ENCODE peak calls at places on chromosome 10, in four cellular contexts. S, D, R and F are unnamed samples.
A peak's percentile ranks its signal among the peaks of the same experiment; 100 is the strongest.

GRCh38 chr10:60606343-60607080 is 171.8 kb upstream of the CDK1 start:
- DNase-seq in S (peak; percentile 86), D (peak; percentile 59), R (no peak), F (peak; percentile 73)

GRCh38 chr10:33441561-33441960 is 107.1 kb upstream of the NRP1 start:
- DNase-seq in S (peak; percentile 47), D (no peak), R (no peak), F (no peak)

GRCh38 chr10:26860542-26861325 is at the start of gene ABI1:
- DNase-seq in S (peak; percentile 98), D (peak; percentile 98), R (peak; percentile 96), F (peak; percentile 98)

GRCh38 chr10:118547282-118547681 is 48.2 kb downstream of the PRLHR start:
- DNase-seq in S (no peak), D (no peak), R (no peak), F (no peak)

GRCh38 chr10:80274396-80275134 is 14.9 kb downstream of the MAT1A start:
- DNase-seq in S (no peak), D (no peak), R (no peak), F (no peak)

GRCh38 chr10:71999360-72000072 is 35.3 kb downstream of the CHST3 start:
- DNase-seq in S (peak; percentile 61), D (peak; percentile 73), R (peak; percentile 91), F (peak; percentile 69)

GRCh38 chr10:14782691-14783363 is 8.1 kb upstream of the FAM107B start:
- DNase-seq in S (no peak), D (no peak), R (no peak), F (no peak)

GRCh38 chr10:96873086-96873485 is 41.0 kb downstream of the LCOR start:
- DNase-seq in S (no peak), D (no peak), R (no peak), F (no peak)

GRCh38 chr10:63921932-63922713 is 400.9 kb downstream of the REEP3 start:
- DNase-seq in S (no peak), D (no peak), R (no peak), F (peak; percentile 17)

GRCh38 chr10:113424304-113424721 is 128.5 kb upstream of the HABP2 start:
- DNase-seq in S (peak; percentile 81), D (no peak), R (no peak), F (peak; percentile 86)

GRCh38 chr10:23005150-23005549 is 77.3 kb downstream of the ARMC3 start:
- DNase-seq in S (no peak), D (no peak), R (no peak), F (no peak)

GRCh38 chr10:3936422-3937040 is 151.5 kb upstream of the KLF6 start:
- DNase-seq in S (no peak), D (no peak), R (no peak), F (no peak)

GRCh38 chr10:11886138-11886474 is 63.0 kb downstream of the PROSER2 start:
- DNase-seq in S (no peak), D (no peak), R (no peak), F (no peak)

GRCh38 chr10:5609952-5610616 is 56.3 kb downstream of the ASB13 start:
- DNase-seq in S (peak; percentile 68), D (no peak), R (no peak), F (no peak)

GRCh38 chr10:74910604-74911355 is 84.4 kb downstream of the KAT6B start:
- DNase-seq in S (peak; percentile 53), D (peak; percentile 84), R (no peak), F (no peak)

GRCh38 chr10:70662362-70663220 is 9.7 kb upstream of the ADAMTS14 start:
- DNase-seq in S (no peak), D (peak; percentile 69), R (no peak), F (peak; percentile 58)

GRCh38 chr10:84845628-84846261 is 517.4 kb downstream of the CCSER2 start:
- DNase-seq in S (no peak), D (no peak), R (peak; percentile 27), F (no peak)

GRCh38 chr10:97546441-97547340 is 25.9 kb upstream of the ANKRD2 start:
- DNase-seq in S (no peak), D (no peak), R (no peak), F (no peak)

GRCh38 chr10:80406249-80406648 is 2.1 kb upstream of the PRXL2A start:
- DNase-seq in S (no peak), D (no peak), R (no peak), F (no peak)

GRCh38 chr10:133422821-133423771 is 1.3 kb downstream of the SPRN start:
- DNase-seq in S (no peak), D (no peak), R (no peak), F (no peak)

GRCh38 chr10:79219276-79219957 is 127.9 kb upstream of the PPIF start:
- DNase-seq in S (peak; percentile 63), D (peak; percentile 52), R (no peak), F (no peak)

GRCh38 chr10:22554481-22555182 is 159.7 kb downstream of the PIP4K2A start:
- DNase-seq in S (peak; percentile 88), D (peak; percentile 87), R (peak; percentile 57), F (peak; percentile 76)

GRCh38 chr10:130750441-130750840 is 561.1 kb downstream of the TCERG1L start:
- DNase-seq in S (no peak), D (no peak), R (no peak), F (no peak)

DNA sequence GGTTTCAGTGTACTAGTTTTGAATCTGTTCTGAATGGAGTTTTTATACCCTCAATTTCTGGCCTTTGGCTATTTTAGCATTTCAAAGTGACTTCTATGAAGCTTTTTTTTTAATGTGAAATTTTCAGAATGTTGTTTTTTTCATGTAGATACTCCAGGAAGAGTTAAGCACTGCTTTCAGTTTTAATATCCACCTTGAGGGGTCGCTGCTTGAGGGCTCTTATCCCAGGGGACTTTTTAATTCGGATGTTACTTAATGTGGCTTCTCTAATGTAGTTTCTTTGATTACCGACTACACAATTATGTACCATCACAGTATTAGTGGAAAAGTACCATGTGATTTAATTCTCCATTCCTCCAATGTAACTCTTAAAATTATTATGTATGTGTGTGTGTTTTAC is 5.2 kb downstream of the IFIT5 start:
- DNase-seq in S (peak; percentile 55), D (peak; percentile 31), R (no peak), F (peak; percentile 18)
- TF ChIP-seq CTCF in S (peak; percentile 62), D (peak; percentile 44), R (peak; percentile 57), F (peak; percentile 53)

DNA sequence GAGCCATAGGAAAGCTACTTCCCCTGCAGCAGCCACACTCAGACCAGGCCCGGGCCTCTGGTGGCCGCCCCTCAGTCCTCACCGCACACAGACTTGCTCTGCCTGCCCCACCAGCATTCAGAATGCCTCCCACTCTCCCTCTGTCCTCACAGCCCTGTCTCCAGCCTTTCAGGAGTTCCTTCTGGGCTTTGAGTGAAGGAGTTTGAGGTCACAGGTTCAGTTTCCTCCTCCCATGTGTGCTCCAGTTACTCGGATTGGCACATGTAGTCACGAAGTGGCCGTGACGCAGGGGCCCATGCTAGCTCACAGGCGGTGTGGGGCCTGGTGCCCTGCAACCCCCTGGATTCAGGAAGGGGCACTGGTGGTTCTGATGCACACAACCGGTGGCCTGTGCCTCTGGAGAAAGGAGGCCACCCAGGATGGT is 5.3 kb downstream of the ALOX5 start:
- DNase-seq in S (no peak), D (no peak), R (no peak), F (no peak)
- H3K4me3 ChIP-seq in S (no peak overlapping the region), D (no peak overlapping the region), R (no peak overlapping the region), F (no peak overlapping the region)

GRCh38 chr10:132359305-132360040 is 27.5 kb downstream of the LRRC27 start:
- DNase-seq in S (no peak), D (no peak), R (no peak), F (no peak)
- TF ChIP-seq CTCF in S (no peak), D (no peak), R (no peak), F (no peak)

GRCh38 chr10:132062641-132063390 is 2.9 kb upstream of the JAKMIP3 start:
- DNase-seq in S (no peak), D (no peak), R (peak; percentile 30), F (no peak)

GRCh38 chr10:132065491-132066105 is at the start of gene JAKMIP3:
- DNase-seq in S (peak; percentile 87), D (peak; percentile 96), R (no peak), F (peak; percentile 92)

GRCh38 chr10:132063432-132063831 is 2.3 kb upstream of the JAKMIP3 start:
- DNase-seq in S (no peak), D (no peak), R (no peak), F (no peak)

GRCh38 chr10:132064771-132065437 is 842 bp upstream of the JAKMIP3 start:
- DNase-seq in S (no peak), D (no peak), R (no peak), F (no peak)

DNA sequence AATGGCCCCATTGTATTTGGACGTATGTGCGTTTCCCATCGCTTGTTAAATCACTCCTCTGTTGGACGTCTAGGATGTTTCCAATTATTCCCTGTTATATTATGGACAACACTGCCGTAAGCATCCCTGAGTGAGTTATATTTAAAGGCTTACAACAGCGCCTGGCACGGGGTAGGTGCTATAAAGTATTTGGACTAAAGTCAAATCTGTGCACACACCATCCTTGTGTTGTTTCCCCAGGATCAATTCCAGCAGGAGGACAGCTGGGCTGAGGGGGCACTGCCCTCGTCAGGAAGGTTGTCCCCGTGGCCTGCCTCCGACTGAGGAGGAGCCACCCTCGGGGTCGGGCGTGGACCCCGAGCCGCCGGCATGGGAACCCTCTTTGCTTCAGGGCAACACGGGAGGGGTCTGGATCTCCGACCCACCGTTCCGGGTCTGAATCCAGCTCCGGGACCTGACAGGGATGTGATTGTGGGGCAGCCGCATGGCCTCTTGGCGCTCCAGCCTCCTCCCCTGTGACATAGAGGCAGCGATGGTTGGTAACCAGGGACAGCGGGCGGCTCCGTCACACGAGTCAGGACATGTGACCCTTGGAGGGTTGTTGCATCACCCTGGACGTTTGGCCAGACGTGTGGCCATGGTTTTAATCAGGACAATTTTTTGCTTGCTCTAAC is 1.5 kb upstream of the JAKMIP3 start:
- DNase-seq in S (no peak), D (no peak), R (no peak), F (no peak)
- H3K4me3 ChIP-seq in S (no peak overlapping the region), D (no peak overlapping the region), R (no peak overlapping the region), F (no peak overlapping the region)

GRCh38 chr10:121356187-121356586 is 242.1 kb downstream of the FGFR2 start:
- DNase-seq in S (no peak), D (no peak), R (no peak), F (no peak)

GRCh38 chr10:121357323-121357835 is 240.9 kb downstream of the FGFR2 start:
- DNase-seq in S (no peak), D (no peak), R (no peak), F (no peak)

GRCh38 chr10:121355161-121355560 is 243.1 kb downstream of the FGFR2 start:
- DNase-seq in S (no peak), D (no peak), R (no peak), F (no peak)

GRCh38 chr10:121351533-121351932 is 246.7 kb downstream of the FGFR2 start:
- DNase-seq in S (no peak), D (no peak), R (no peak), F (no peak)

GRCh38 chr10:121352456-121352855 is 245.8 kb downstream of the FGFR2 start:
- DNase-seq in S (no peak), D (no peak), R (no peak), F (no peak)
- TF ChIP-seq CTCF in S (no peak), D (no peak), R (no peak), F (no peak)